ENCODE peak calls at places on chromosomes 2 and 18, in ten cellular contexts. O is type B pancreatic cell; C is AG10803; J is activated CD8-positive, alpha-beta memory T cell treated with anti-CD3 and anti-CD28 coated beads, Interleukin-2, amount 50 U/mL, for 48 hours; R is NCI-H2107; Y is GM12865; Q is HEK293T; M is CD8-positive, alpha-beta T cell; D is tibial artery; N is A172. L is an unnamed sample.

GRCh38 chr18:6732952-6733351 is 3.4 kb downstream of the ARHGAP28 start:
- DNase-seq in O (no peak), C (no peak), J (no peak), R (no peak), Y (no peak), Q (no peak), M (no peak), D (no peak), N (no peak), L (no peak)

GRCh38 chr2:137380610-137381009 is 583.7 kb upstream of the HNMT start:
- DNase-seq in O (no peak), C (peak), J (no peak), R (no peak), Y (no peak), Q (no peak), M (no peak), D (no peak), N (no peak), L (peak)

GRCh38 chr2:181781082-181781786 is 100.9 kb upstream of the NEUROD1 start:
- DNase-seq in O (no peak), C (no peak), J (no peak), R (peak), Y (no peak), Q (peak), M (no peak), D (no peak), N (no peak), L (no peak)

GRCh38 chr2:170486730-170487129 is 228.4 kb upstream of the SP5 start:
- DNase-seq in O (no peak), C (no peak), J (no peak), R (no peak), Y (no peak), Q (no peak), M (no peak), D (no peak), N (no peak), L (no peak)

GRCh38 chr18:77106331-77106730 is 26.3 kb downstream of the MBP start:
- DNase-seq in O (no peak), C (no peak), J (peak), R (no peak), Y (peak), Q (no peak), M (peak), D (no peak), N (no peak), L (no peak)

GRCh38 chr2:190062617-190063016 is at the start of gene MSTN:
- DNase-seq in O (no peak), C (no peak), J (no peak), R (no peak), Y (no peak), Q (no peak), M (no peak), D (no peak), N (no peak), L (no peak)

GRCh38 chr2:207879536-207879935 is 109.8 kb upstream of the FZD5 start:
- DNase-seq in O (no peak), C (peak), J (no peak), R (no peak), Y (no peak), Q (no peak), M (no peak), D (no peak), N (no peak), L (peak)

GRCh38 chr2:236025892-236026291 is 142.3 kb downstream of the GBX2 start:
- DNase-seq in O (no peak), C (no peak), J (no peak), R (no peak), Y (no peak), Q (no peak), M (no peak), D (no peak), N (no peak), L (no peak)

GRCh38 chr2:23503682-23504081 is 118.7 kb downstream of the KLHL29 start:
- DNase-seq in O (no peak), C (no peak), J (no peak), R (no peak), Y (no peak), Q (no peak), M (no peak), D (no peak), N (no peak), L (no peak)

GRCh38 chr2:238457927-238458324 is 31.2 kb downstream of the ASB1 start:
- DNase-seq in O (no peak), C (peak), J (no peak), R (no peak), Y (no peak), Q (no peak), M (no peak), D (peak), N (no peak), L (no peak)

GRCh38 chr18:34399892-34400291 is 175.2 kb upstream of the NOL4 start:
- DNase-seq in O (no peak), C (no peak), J (no peak), R (no peak), Y (no peak), Q (no peak), M (no peak), D (no peak), N (no peak), L (no peak)

GRCh38 chr2:232024457-232024856 is 62.9 kb downstream of the DIS3L2 start:
- DNase-seq in O (no peak), C (no peak), J (no peak), R (no peak), Y (no peak), Q (peak), M (no peak), D (no peak), N (no peak), L (no peak)

GRCh38 chr18:59823611-59824195 is 76.1 kb upstream of the PMAIP1 start:
- DNase-seq in O (peak), C (peak), J (peak), R (peak), Y (peak), Q (peak), M (no peak), D (peak), N (peak), L (peak)

GRCh38 chr2:45643543-45644542 is 7.6 kb upstream of the PRKCE start:
- DNase-seq in O (peak), C (peak), J (peak), R (no peak), Y (peak), Q (peak), M (peak), D (peak), N (peak), L (no peak)

GRCh38 chr2:183126635-183127034 is 2.4 kb downstream of the NUP35 start:
- DNase-seq in O (no peak), C (no peak), J (no peak), R (no peak), Y (no peak), Q (no peak), M (no peak), D (no peak), N (no peak), L (no peak)

GRCh38 chr18:22250591-22250996 is 81.2 kb downstream of the GATA6 start:
- DNase-seq in O (no peak), C (peak), J (no peak), R (no peak), Y (no peak), Q (no peak), M (no peak), D (no peak), N (peak), L (peak)

GRCh38 chr2:3458396-3459184 is 60.7 kb downstream of the ADI1 start:
- DNase-seq in O (no peak), C (no peak), J (no peak), R (no peak), Y (no peak), Q (no peak), M (no peak), D (no peak), N (no peak), L (no peak)

GRCh38 chr2:162233197-162233596 is 10.0 kb downstream of the FAP start:
- DNase-seq in O (no peak), C (peak), J (no peak), R (no peak), Y (no peak), Q (no peak), M (no peak), D (peak), N (peak), L (peak)

GRCh38 chr18:65298422-65298821 is 452.4 kb upstream of the CDH7 start:
- DNase-seq in O (no peak), C (no peak), J (no peak), R (no peak), Y (no peak), Q (no peak), M (no peak), D (no peak), N (no peak), L (no peak)

GRCh38 chr2:21683838-21684237 is 560.1 kb downstream of the TDRD15 start:
- DNase-seq in O (no peak), C (no peak), J (no peak), R (no peak), Y (no peak), Q (no peak), M (no peak), D (no peak), N (no peak), L (no peak)

GRCh38 chr18:27311114-27311513 is 126.0 kb upstream of the CHST9 start:
- DNase-seq in O (no peak), C (no peak), J (no peak), R (no peak), Y (no peak), Q (no peak), M (no peak), D (no peak), N (no peak), L (no peak)

GRCh38 chr2:235011929-235012631 is 60.3 kb downstream of the SH3BP4 start:
- DNase-seq in O (no peak), C (no peak), J (no peak), R (no peak), Y (no peak), Q (no peak), M (no peak), D (no peak), N (no peak), L (no peak)

GRCh38 chr2:180676520-180676919 is 303.9 kb upstream of the UBE2E3 start:
- DNase-seq in O (no peak), C (no peak), J (no peak), R (no peak), Y (no peak), Q (no peak), M (no peak), D (no peak), N (no peak), L (no peak)

GRCh38 chr2:61993422-61994024 is 88.0 kb downstream of the COMMD1 start:
- DNase-seq in O (no peak), C (peak), J (no peak), R (no peak), Y (peak), Q (peak), M (no peak), D (no peak), N (peak), L (peak)

GRCh38 chr2:121831841-121832240 is 76.4 kb downstream of the TSN start:
- DNase-seq in O (no peak), C (peak), J (no peak), R (no peak), Y (no peak), Q (no peak), M (no peak), D (peak), N (no peak), L (no peak)

GRCh38 chr2:17660219-17660618 is 93.4 kb downstream of the SMC6 start:
- DNase-seq in O (no peak), C (no peak), J (no peak), R (no peak), Y (no peak), Q (no peak), M (no peak), D (no peak), N (no peak), L (no peak)

GRCh38 chr2:48759682-48760081 is 4.2 kb upstream of the LHCGR start:
- DNase-seq in O (no peak), C (no peak), J (no peak), R (no peak), Y (no peak), Q (no peak), M (no peak), D (no peak), N (no peak), L (no peak)

GRCh38 chr2:25375371-25375988 is 33.8 kb upstream of the DNMT3A start:
- DNase-seq in O (no peak), C (no peak), J (peak), R (no peak), Y (no peak), Q (no peak), M (peak), D (no peak), N (no peak), L (no peak)

GRCh38 chr2:28721601-28722191 is 29.9 kb upstream of the PPP1CB start:
- DNase-seq in O (no peak), C (peak), J (no peak), R (no peak), Y (no peak), Q (no peak), M (no peak), D (no peak), N (no peak), L (no peak)

GRCh38 chr2:196330645-196331044 is 159.3 kb upstream of the STK17B start:
- DNase-seq in O (no peak), C (no peak), J (no peak), R (no peak), Y (no peak), Q (no peak), M (no peak), D (no peak), N (no peak), L (no peak)